ENCODE peak calls at places on chromosomes 16 and 17, in six cellular contexts. C is tibial nerve; O is AG04450; Z is adrenal gland; X is naive thymus-derived CD4-positive, alpha-beta T cell; T is A673. J is an unnamed sample.

GRCh38 chr17:21199856-21200255 is 14.1 kb downstream of the TMEM11 start:
- DNase-seq in O (no peak), C (no peak), X (no peak), Z (no peak), T (no peak), J (no peak)

GRCh38 chr17:28247671-28248556 is 71.1 kb upstream of the TMEM97 start:
- DNase-seq in T (peak; percentile 34), X (no peak), Z (no peak), C (no peak), O (no peak), J (peak; percentile 61)

GRCh38 chr16:17106243-17106791 is 364.4 kb downstream of the XYLT1 start:
- DNase-seq in X (no peak), O (no peak), C (no peak), T (no peak), Z (no peak), J (no peak)

GRCh38 chr16:47230296-47230695 is 86.6 kb upstream of the NETO2 start:
- DNase-seq in T (no peak), Z (no peak), X (no peak), O (no peak), C (no peak), J (no peak)

GRCh38 chr16:29686740-29687327 is 7.9 kb downstream of the QPRT start:
- DNase-seq in O (no peak), X (no peak), C (no peak), T (no peak), Z (no peak), J (no peak)

GRCh38 chr16:70573451-70574121 is 50.0 kb downstream of the SF3B3 start:
- DNase-seq in X (no peak), Z (peak; percentile 25), T (peak; percentile 17), C (peak; percentile 39), O (peak; percentile 94), J (no peak)

GRCh38 chr17:66893863-66894262 is 58.9 kb downstream of the CACNG5 start:
- DNase-seq in C (no peak), O (no peak), X (no peak), Z (no peak), T (no peak), J (no peak)

GRCh38 chr16:46519063-46519462 is 102.1 kb downstream of the SHCBP1 start:
- DNase-seq in Z (no peak), X (no peak), O (no peak), C (no peak), T (no peak), J (no peak)

GRCh38 chr17:58088624-58089023 is 5.4 kb downstream of the DYNLL2 start:
- DNase-seq in X (no peak), Z (no peak), C (no peak), O (no peak), T (no peak), J (no peak)

GRCh38 chr17:10063730-10064221 is 134.6 kb downstream of the GAS7 start:
- DNase-seq in T (no peak), Z (peak; percentile 46), O (no peak), X (no peak), C (no peak), J (no peak)

GRCh38 chr17:71546369-71546864 is 574.4 kb upstream of the SOX9 start:
- DNase-seq in X (no peak), Z (no peak), C (no peak), O (no peak), T (no peak), J (no peak)

GRCh38 chr17:82931696-82932060 is 91.9 kb upstream of the ZNF750 start:
- DNase-seq in C (peak; percentile 87), O (peak; percentile 73), Z (peak; percentile 46), X (no peak), T (peak; percentile 85), J (no peak)

GRCh38 chr16:20865420-20866126 is 34.6 kb downstream of the DCUN1D3 start:
- DNase-seq in T (no peak), Z (no peak), O (no peak), C (no peak), X (no peak), J (no peak)

GRCh38 chr16:79599837-79600635 is 501 bp downstream of the MAF start:
- DNase-seq in O (no peak), C (no peak), Z (peak; percentile 66), T (peak; percentile 38), X (no peak), J (no peak)

GRCh38 chr17:72266099-72266852 is 145.5 kb downstream of the SOX9 start:
- DNase-seq in Z (no peak), T (no peak), X (no peak), C (no peak), O (no peak), J (no peak)

GRCh38 chr16:48491517-48491916 is 106.3 kb upstream of the SIAH1 start:
- DNase-seq in T (no peak), Z (no peak), X (no peak), C (peak; percentile 61), O (no peak), J (no peak)

GRCh38 chr16:19463468-19464315 is 46.0 kb downstream of the TMC5 start:
- DNase-seq in X (no peak), Z (no peak), T (no peak), O (no peak), C (no peak), J (no peak)

DNA sequence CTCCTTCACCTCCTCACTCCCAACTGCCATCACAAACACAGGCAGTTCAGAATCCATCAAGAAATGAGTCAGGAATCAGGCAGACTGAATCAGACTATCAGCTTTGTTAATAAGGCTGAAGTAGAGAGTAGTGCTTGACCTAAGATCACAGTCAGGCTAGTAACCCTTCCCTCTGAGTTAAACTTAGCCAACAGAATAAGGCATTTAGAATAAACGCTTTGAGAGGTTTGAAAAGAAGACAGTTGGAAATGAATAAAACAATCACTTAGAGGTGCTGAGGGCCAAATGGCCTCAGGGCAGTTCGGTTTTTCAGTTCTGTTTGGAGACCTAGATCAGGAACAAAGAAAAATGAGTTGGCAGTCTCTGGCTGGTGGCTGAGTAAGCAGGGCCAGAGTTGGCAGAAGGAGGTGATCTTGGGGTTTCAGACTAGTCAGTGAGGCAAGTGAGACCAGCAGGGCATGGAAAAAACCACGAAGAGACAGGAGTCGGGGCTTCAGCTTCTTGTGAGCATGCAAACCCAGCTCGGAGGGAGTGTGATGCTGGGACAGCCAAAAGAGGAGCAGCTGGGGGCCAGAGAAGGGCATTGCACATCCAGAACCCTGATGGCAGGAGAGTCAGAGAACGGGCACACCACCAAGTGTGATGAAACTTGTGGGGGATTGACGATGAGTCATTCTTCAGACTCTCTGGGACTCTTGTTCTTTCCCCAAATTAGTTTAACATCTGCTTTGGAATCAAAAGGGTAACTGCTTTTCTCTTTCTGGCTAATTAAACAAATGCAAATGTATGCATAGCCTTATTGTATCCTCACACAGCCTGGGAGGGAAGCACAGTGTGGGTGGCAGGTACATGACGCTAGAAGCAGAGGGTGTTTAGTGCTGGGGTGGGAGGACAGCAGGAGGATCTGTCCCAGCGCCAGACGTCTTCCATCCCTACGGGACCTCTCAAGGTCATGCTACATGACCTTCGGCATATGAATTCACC is 54.8 kb downstream of the SPECC1 start:
- DNase-seq in C (peak; percentile 95), X (no peak), T (peak; percentile 73), O (peak; percentile 77), Z (peak; percentile 78), J (no peak)
- H3K4me3 ChIP-seq in C (no peak overlapping the region), X (no peak overlapping the region), T (no peak overlapping the region), O (no peak overlapping the region), Z (no peak overlapping the region), J (no peak overlapping the region)

GRCh38 chr17:48052956-48053757 is 5.0 kb downstream of the NFE2L1 start:
- DNase-seq in T (peak; percentile 81), Z (peak; percentile 86), O (no peak), X (no peak), C (peak; percentile 80), J (no peak)

GRCh38 chr17:48054238-48055185 is 6.4 kb downstream of the NFE2L1 start:
- DNase-seq in Z (peak; percentile 95), X (no peak), C (peak; percentile 58), O (no peak), T (peak; percentile 94), J (peak; percentile 53)

GRCh38 chr17:48053758-48054237 is 5.6 kb downstream of the NFE2L1 start:
- DNase-seq in O (no peak), X (no peak), T (no peak), Z (no peak), C (no peak), J (no peak)

GRCh38 chr17:48051278-48051677 is 3.1 kb downstream of the NFE2L1 start:
- DNase-seq in T (no peak), O (no peak), Z (no peak), C (no peak), X (no peak), J (no peak)

DNA sequence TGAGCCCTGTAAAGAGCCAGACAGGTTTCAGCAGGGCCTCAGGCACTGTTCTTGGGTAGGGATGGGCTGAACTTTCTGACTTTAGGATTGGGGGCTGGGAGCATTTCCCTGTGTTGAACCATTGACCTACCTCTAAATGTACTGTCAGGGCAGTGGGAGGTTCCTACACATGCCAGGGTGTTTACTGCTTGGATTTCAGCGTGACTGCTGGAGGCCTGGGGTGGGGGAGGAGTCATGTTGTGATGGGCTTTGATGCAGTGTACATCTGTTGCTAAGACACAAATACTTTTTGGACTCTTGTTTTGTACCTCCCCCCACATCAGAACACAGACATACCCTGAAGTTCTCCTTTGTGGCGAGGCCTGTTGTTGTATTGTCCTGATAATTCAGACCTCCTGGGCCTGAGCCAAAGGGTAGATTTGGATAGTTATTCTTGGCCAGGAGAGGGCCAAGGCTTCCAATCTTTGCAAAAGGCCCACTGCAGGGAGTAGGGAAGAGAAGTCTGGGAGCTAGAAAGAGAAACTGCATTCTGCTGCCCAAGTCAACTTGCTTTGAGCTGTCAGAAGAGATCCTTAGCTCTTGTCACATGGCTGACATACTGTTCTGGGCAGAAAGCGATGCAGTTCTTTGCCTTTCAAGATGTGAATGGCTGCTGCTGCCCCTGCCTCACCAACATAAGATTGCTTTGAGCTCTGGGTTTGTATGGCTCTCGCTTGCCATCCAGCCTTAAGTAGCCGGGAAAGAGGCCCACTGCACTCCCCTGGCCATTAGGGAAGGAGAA is 3.7 kb downstream of the NFE2L1 start:
- DNase-seq in X (no peak), T (peak; percentile 39), Z (peak; percentile 72), O (no peak), C (peak; percentile 93), J (no peak)
- H3K4me3 ChIP-seq in X (no peak overlapping the region), T (no peak overlapping the region), Z (no peak overlapping the region), O (peak overlapping the region; percentile 44), C (peak overlapping the region; percentile 85), J (no peak overlapping the region)

GRCh38 chr17:73910216-73910615 is 266.0 kb upstream of the SDK2 start:
- DNase-seq in X (no peak), T (no peak), Z (no peak), C (no peak), O (no peak), J (no peak)
- H3K4me3 ChIP-seq in X (no peak overlapping the region), T (no peak overlapping the region), Z (no peak overlapping the region), C (no peak overlapping the region), O (no peak overlapping the region), J (no peak overlapping the region)

DNA sequence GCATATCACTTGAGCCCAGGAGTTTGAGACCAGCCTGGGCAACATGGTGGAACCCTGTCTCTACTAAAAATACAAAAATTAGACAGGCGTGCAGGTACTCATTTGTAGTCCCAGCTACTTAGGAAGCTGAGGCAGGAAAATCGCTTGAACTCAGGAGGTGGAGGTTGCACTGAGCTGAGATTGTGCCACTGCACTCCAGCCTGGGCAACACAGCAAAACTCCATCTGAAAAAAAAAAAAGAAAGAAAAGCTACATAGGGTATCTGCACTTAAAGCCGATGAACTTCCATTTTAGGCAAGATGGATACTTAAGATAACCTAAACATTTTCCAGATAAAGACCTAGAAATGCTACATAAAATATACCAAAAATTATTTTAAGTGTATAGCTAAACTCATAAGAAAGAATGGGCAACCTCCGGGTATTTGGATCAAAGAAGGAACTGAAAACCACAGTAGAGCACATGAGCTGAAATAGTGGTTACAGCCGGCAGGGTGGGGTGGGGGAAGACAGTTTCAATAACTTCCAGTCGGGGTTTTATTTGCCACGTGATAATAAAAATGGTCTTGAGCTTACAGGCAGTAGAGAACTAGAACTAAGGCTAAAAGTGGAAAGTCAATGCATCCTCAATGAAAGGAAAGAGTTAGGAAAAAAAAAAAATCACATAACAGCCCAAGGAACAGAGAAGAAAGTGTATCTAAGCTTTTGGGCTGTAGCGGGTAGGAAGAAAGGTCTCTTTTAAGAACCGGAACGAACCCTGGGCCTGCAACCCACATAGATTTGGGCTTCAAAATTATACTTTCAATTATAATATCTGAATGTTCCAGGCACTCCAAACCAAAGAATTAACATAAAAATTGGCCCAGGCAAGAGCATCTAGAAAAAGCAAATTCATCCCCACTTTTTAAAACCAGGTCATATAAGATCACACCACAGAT is 53.1 kb downstream of the CFDP1 start:
- DNase-seq in C (peak; percentile 19), X (peak; percentile 50), Z (no peak), T (no peak), O (no peak), J (no peak)
- H3K4me3 ChIP-seq in C (no peak overlapping the region), X (peak overlapping the region; percentile 28), Z (no peak overlapping the region), T (no peak overlapping the region), O (no peak overlapping the region), J (no peak overlapping the region)

J was measured in Caco-2.